ENCODE peak calls at places on chromosome 1, in five cellular contexts. P is pancreas; L is Panc1; R is MG63; O is activated CD4-positive, alpha-beta T cell treated with anti-CD3 and anti-CD28 coated beads for 36 hours. Z is an unnamed sample.

GRCh38 chr1:30856260-30856790 is 52.2 kb downstream of the SDC3 start:
- DNase-seq in P (no peak), L (no peak), R (peak), O (no peak), Z (no peak)

GRCh38 chr1:41482906-41483895 is 1.3 kb downstream of the EDN2 start:
- DNase-seq in P (peak), L (no peak), R (no peak), O (no peak), Z (no peak)

GRCh38 chr1:21766210-21766609 is 16.7 kb downstream of the USP48 start:
- DNase-seq in P (no peak), L (no peak), R (no peak), O (peak), Z (no peak)

GRCh38 chr1:181090653-181091126 is 2.2 kb downstream of the IER5 start:
- DNase-seq in P (no peak), L (no peak), R (no peak), O (peak), Z (peak)

GRCh38 chr1:67551375-67551774 is 121.2 kb upstream of the SERBP1 start:
- DNase-seq in P (no peak), L (no peak), R (no peak), O (no peak), Z (no peak)

GRCh38 chr1:26827663-26828062 is 1.2 kb downstream of the ZDHHC18 start:
- DNase-seq in P (no peak), L (no peak), R (no peak), O (no peak), Z (no peak)

GRCh38 chr1:107704911-107705310 is 260.1 kb downstream of the VAV3 start:
- DNase-seq in P (no peak), L (no peak), R (peak), O (no peak), Z (peak)

GRCh38 chr1:6269997-6270401 is 9.1 kb upstream of the GPR153 start:
- DNase-seq in P (no peak), L (no peak), R (no peak), O (no peak), Z (no peak)

GRCh38 chr1:212288614-212289013 is 3.4 kb downstream of the PPP2R5A start:
- DNase-seq in P (no peak), L (no peak), R (no peak), O (no peak), Z (peak)